ENCODE peak calls at places on chromosome 3, in seven cellular contexts. H is neuronal stem cell, U is mesenchymal stem cell, O is H9, J is H1, G is IMR-90, Q is trophoblast cell. E is an unnamed sample.

GRCh38 chr3:186451371-186451770 is 89.3 kb upstream of the DGKG start:
- DNase-seq in H (no peak), U (no peak), O (no peak), J (no peak), G (no peak), Q (no peak), E (no peak)

GRCh38 chr3:9899289-9899791 is 3.3 kb upstream of the IL17RE start:
- DNase-seq in H (no peak), U (no peak), O (no peak), J (no peak), G (no peak), Q (peak), E (no peak)

GRCh38 chr3:124522226-124522625 is 208.0 kb upstream of the UMPS start:
- DNase-seq in H (no peak), U (no peak), O (no peak), J (no peak), G (no peak), Q (no peak), E (no peak)

GRCh38 chr3:127738192-127738840 is 65.6 kb downstream of the ABTB1 start:
- DNase-seq in H (no peak), U (peak), O (no peak), J (no peak), G (peak), Q (peak), E (peak)

GRCh38 chr3:11434017-11434526 is 161.9 kb downstream of the ATG7 start:
- DNase-seq in H (no peak), U (peak), O (no peak), J (no peak), G (peak), Q (peak), E (no peak)

GRCh38 chr3:148931574-148931973 is 59.8 kb upstream of the GYG1 start:
- DNase-seq in H (no peak), U (no peak), O (no peak), J (no peak), G (no peak), Q (no peak), E (no peak)

GRCh38 chr3:60391292-60391691 is 860.0 kb downstream of the FHIT start:
- DNase-seq in H (no peak), U (no peak), O (no peak), J (no peak), G (peak), Q (no peak), E (no peak)

GRCh38 chr3:52072020-52072419 is 15.6 kb upstream of the DUSP7 start:
- DNase-seq in H (no peak), U (no peak), O (no peak), J (no peak), G (no peak), Q (no peak), E (no peak)

GRCh38 chr3:98612996-98613517 is 19.6 kb upstream of the CPOX start:
- DNase-seq in H (no peak), U (no peak), O (no peak), J (no peak), G (no peak), Q (no peak), E (no peak)

GRCh38 chr3:23094890-23095462 is 108.2 kb upstream of the UBE2E2 start:
- DNase-seq in H (no peak), U (peak), O (no peak), J (no peak), G (peak), Q (peak), E (peak)

GRCh38 chr3:9414822-9415221 is 17.4 kb downstream of the SETD5 start:
- DNase-seq in H (no peak), U (no peak), O (no peak), J (no peak), G (no peak), Q (no peak), E (no peak)

GRCh38 chr3:11650391-11650790 is 6.7 kb upstream of the VGLL4 start:
- DNase-seq in H (no peak), U (no peak), O (no peak), J (no peak), G (no peak), Q (no peak), E (no peak)

GRCh38 chr3:42747581-42747980 is 25.5 kb downstream of the CCDC13 start:
- DNase-seq in H (no peak), U (no peak), O (peak), J (no peak), G (no peak), Q (no peak), E (no peak)

GRCh38 chr3:119294402-119294888 is 262 bp downstream of the ARHGAP31 start:
- DNase-seq in H (no peak), U (peak), O (no peak), J (no peak), G (no peak), Q (peak), E (no peak)

GRCh38 chr3:30073622-30074021 is 532.8 kb upstream of the TGFBR2 start:
- DNase-seq in H (no peak), U (peak), O (no peak), J (no peak), G (peak), Q (peak), E (no peak)

GRCh38 chr3:55000546-55000945 is 72.7 kb upstream of the LRTM1 start:
- DNase-seq in H (no peak), U (peak), O (no peak), J (no peak), G (peak), Q (peak), E (peak)

GRCh38 chr3:188513662-188514328 is 359.8 kb downstream of the LPP start:
- DNase-seq in H (no peak), U (no peak), O (no peak), J (no peak), G (no peak), Q (peak), E (peak)

GRCh38 chr3:155391583-155391982 is 98.1 kb upstream of the STRIT1 start:
- DNase-seq in H (peak), U (peak), O (no peak), J (no peak), G (peak), Q (peak), E (peak)

GRCh38 chr3:138180375-138181029 is 5.8 kb upstream of the DBR1 start:
- DNase-seq in H (no peak), U (peak), O (no peak), J (no peak), G (peak), Q (peak), E (peak)

GRCh38 chr3:31832576-31832975 is 148.5 kb downstream of the OSBPL10 start:
- DNase-seq in H (no peak), U (no peak), O (no peak), J (no peak), G (peak), Q (peak), E (peak)

GRCh38 chr3:31573460-31573779 is 40.7 kb downstream of the STT3B start:
- DNase-seq in H (no peak), U (no peak), O (no peak), J (no peak), G (no peak), Q (no peak), E (no peak)

GRCh38 chr3:108589081-108589997 is at the start of the genes CIP2A and DZIP3:
- DNase-seq in H (peak), U (peak), O (peak), J (peak), G (peak), Q (peak), E (peak)

GRCh38 chr3:184145120-184145524 is 10.0 kb downstream of the EIF2B5 start:
- DNase-seq in H (no peak), U (peak), O (peak), J (no peak), G (peak), Q (peak), E (peak)

GRCh38 chr3:40631341-40631995 is 106.7 kb downstream of the ZNF621 start:
- DNase-seq in H (no peak), U (no peak), O (no peak), J (no peak), G (no peak), Q (peak), E (no peak)

GRCh38 chr3:107283948-107284347 is 93.3 kb upstream of the CCDC54 start:
- DNase-seq in H (no peak), U (no peak), O (no peak), J (no peak), G (no peak), Q (peak), E (peak)

GRCh38 chr3:115092220-115092791 is 54.8 kb downstream of the ZBTB20 start:
- DNase-seq in H (peak), U (peak), O (peak), J (no peak), G (peak), Q (peak), E (peak)

GRCh38 chr3:194879126-194879887 is 193.6 kb downstream of the FAM43A start:
- DNase-seq in H (no peak), U (no peak), O (peak), J (no peak), G (no peak), Q (peak), E (peak)

GRCh38 chr3:181885868-181886630 is 174.3 kb downstream of the SOX2 start:
- DNase-seq in H (no peak), U (no peak), O (no peak), J (no peak), G (no peak), Q (no peak), E (no peak)

GRCh38 chr3:17431004-17431403 is 311.4 kb downstream of the TBC1D5 start:
- DNase-seq in H (no peak), U (peak), O (no peak), J (no peak), G (peak), Q (peak), E (peak)

GRCh38 chr3:13007251-13007941 is 65.8 kb downstream of the IQSEC1 start:
- DNase-seq in H (no peak), U (no peak), O (no peak), J (no peak), G (no peak), Q (no peak), E (no peak)

GRCh38 chr3:13004376-13004775 is 68.9 kb downstream of the IQSEC1 start:
- DNase-seq in H (no peak), U (no peak), O (no peak), J (no peak), G (no peak), Q (no peak), E (no peak)

GRCh38 chr3:13006216-13006990 is 66.8 kb downstream of the IQSEC1 start:
- DNase-seq in H (no peak), U (no peak), O (no peak), J (no peak), G (no peak), Q (no peak), E (no peak)

GRCh38 chr3:13002398-13003124 is 70.7 kb downstream of the IQSEC1 start:
- DNase-seq in H (no peak), U (no peak), O (no peak), J (no peak), G (no peak), Q (no peak), E (no peak)

GRCh38 chr3:13005301-13005700 is 67.9 kb downstream of the IQSEC1 start:
- DNase-seq in H (no peak), U (no peak), O (no peak), J (no peak), G (no peak), Q (no peak), E (no peak)
- H4K8ac ChIP-seq in H (no peak), U (no peak), O (no peak), J (peak), G (no peak), Q (no peak), E (no peak)

GRCh38 chr3:47542614-47543173 is 29.2 kb upstream of the ELP6 start:
- DNase-seq in H (no peak), U (no peak), O (no peak), J (no peak), G (peak), Q (no peak), E (no peak)
- H4K8ac ChIP-seq in H (no peak), U (no peak), O (no peak), J (no peak), G (no peak), Q (no peak), E (no peak)

DNA sequence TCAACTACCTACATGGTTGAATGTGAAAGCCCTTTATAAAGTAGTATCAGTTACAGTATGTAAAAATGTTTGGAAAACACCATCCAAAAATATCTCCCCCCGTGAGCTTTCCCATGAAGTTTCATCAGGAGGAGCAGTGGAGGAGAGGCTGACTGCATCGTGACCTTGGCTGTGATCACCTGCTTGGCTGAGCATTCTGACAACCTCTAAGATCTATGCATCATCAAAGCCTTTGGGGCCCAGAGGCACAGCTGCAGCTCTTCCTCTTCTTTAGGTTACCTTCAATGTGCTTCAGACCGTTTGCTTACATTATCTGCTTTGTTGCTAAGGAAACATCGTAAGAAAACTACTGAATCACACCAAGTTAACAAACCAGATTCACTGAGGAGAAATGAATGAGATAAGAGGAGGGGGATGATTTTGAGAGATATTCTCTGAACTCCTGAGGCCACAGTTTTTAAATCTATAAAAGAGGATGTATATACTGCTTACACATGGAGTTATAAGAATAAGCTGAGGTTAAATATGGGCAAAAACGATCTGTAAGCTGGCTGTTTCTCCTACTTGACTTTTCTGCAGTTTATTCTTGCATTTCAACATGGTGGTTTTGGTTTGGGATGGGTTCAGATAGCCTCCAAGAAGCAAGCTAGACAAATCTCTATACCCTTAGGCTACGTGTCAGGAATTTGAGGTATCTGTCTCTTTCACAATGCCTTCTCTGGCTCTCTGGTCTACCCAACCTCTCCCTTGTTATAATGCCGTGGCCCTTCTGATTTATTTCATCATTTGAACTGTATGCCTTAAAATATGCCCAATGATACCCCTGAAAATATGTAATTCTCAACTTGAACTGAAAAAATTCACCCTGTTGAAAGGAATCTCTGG is 4.0 kb downstream of the GCSAM start:
- DNase-seq in H (no peak), U (peak), O (peak), J (no peak), G (peak), Q (peak), E (peak)
- H4K8ac ChIP-seq in H (no peak), U (no peak), O (no peak), J (no peak), G (no peak), Q (no peak), E (no peak)

DNA sequence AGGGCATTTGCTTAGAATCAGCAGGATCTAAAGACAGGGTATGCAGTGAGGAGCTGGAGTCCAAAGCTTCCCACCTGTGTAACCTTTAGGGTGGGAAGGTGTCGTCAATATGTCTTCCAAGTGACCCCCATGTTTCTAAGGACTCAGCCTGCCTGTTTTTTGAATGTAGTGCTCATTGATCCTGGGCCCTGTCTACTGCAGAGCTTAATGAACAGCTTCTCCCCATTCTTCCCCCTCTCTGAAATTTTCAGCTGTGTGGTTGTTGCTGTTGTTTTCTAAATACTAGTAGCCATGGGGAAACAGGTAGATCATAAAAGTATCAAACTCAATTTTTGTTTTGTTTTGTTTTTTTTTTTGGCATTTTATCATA is 39.7 kb downstream of the MBNL1 start:
- DNase-seq in H (no peak), U (no peak), O (no peak), J (no peak), G (no peak), Q (no peak), E (no peak)
- H4K8ac ChIP-seq in H (no peak), U (no peak), O (no peak), J (no peak), G (peak), Q (no peak), E (no peak)

GRCh38 chr3:165658027-165658426 is 179.2 kb downstream of the BCHE start:
- DNase-seq in H (no peak), U (no peak), O (no peak), J (no peak), G (no peak), Q (no peak), E (no peak)

DNA sequence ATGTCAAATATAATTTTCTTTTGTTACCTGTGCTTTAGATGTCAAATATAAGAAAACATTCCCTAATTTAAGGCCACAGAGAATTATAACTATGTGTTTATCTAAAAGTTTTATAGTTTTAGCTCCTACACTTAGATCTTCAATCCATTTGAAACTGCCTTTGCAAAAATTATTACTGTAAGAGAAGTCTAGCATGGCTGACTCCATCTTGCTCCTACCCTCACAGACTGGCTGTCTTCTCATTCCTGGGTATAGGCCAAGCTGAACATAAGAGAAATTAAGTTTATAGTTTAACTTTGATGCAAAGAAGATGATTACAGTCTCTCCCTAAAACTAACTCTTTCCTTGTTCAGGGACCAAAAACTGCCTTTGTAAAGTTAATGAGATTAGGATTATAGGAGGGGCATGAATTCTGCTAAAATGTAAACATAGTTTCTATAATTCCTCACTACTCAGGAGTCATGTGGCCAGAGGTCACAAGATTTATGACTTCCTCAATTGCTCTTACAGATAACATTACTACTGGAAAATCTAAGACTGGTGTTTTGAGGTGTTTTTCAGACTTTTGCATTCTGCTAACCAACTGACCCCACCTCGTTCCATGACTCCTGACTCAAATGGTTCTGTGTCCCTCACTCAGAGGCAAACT is 184.0 kb downstream of the BCHE start:
- DNase-seq in H (no peak), U (peak), O (no peak), J (no peak), G (no peak), Q (no peak), E (no peak)
- H4K8ac ChIP-seq in H (no peak), U (no peak), O (no peak), J (no peak), G (no peak), Q (no peak), E (no peak)

GRCh38 chr3:71132995-71133730 is 450.4 kb downstream of the FOXP1 start:
- DNase-seq in H (no peak), U (no peak), O (no peak), J (no peak), G (no peak), Q (no peak), E (no peak)
- H4K8ac ChIP-seq in H (no peak), U (no peak), O (no peak), J (no peak), G (no peak), Q (no peak), E (no peak)

DNA sequence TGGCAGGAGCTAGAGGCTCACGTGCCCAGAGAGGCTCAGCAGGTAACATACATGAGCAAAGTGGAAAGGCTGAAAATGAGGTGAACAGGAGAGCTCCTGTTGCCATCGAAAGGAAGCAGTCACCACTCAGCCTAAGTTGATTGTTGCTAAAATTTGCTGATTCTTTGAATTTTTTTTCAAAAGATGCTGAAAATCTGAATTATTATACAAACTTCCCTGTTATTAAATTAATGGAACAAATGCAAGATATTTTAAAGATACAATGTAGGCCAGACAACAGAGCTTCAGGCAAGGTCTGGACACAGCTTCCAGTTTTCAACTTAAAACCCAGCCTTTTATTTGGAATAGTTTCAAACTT is 151.3 kb downstream of the GHSR start:
- DNase-seq in H (no peak), U (no peak), O (no peak), J (no peak), G (no peak), Q (no peak), E (no peak)
- H4K8ac ChIP-seq in H (no peak), U (no peak), O (no peak), J (no peak), G (no peak), Q (no peak), E (no peak)